ENCODE peak calls at places on chromosomes 11 and 22, in ten cellular contexts. S, X, J, W, L, Q, N, A, M and I are unnamed samples.

GRCh38 chr22:37330200-37331033 is 48.1 kb downstream of the CYTH4 start:
- DNase-seq in Q (peak), N (no peak), X (peak), A (peak), L (peak), J (peak), M (peak), W (no peak), S (no peak), I (no peak)

GRCh38 chr11:4072668-4073285 is 21.8 kb upstream of the RRM1 start:
- DNase-seq in N (no peak), J (peak), S (peak), A (peak), M (peak), Q (peak), W (peak), X (peak), L (peak), I (no peak)

GRCh38 chr22:35023692-35024363 is 42.1 kb upstream of the ISX start:
- DNase-seq in M (peak), J (peak), X (peak), W (no peak), Q (peak), N (peak), S (peak), A (peak), L (peak), I (peak)

GRCh38 chr22:31177420-31178162 is 17.6 kb downstream of the RNF185 start:
- DNase-seq in J (no peak), L (peak), S (peak), X (no peak), A (no peak), M (peak), N (no peak), Q (peak), W (no peak), I (no peak)

GRCh38 chr11:8754241-8754640 is 71.6 kb downstream of the RPL27A start:
- DNase-seq in J (no peak), X (no peak), L (no peak), Q (no peak), N (no peak), W (no peak), A (no peak), S (no peak), M (no peak), I (no peak)

GRCh38 chr11:46674463-46675287 is 25.7 kb downstream of the ARHGAP1 start:
- DNase-seq in N (peak), Q (peak), L (no peak), M (no peak), J (no peak), W (no peak), A (no peak), S (no peak), X (no peak), I (peak)

GRCh38 chr11:19587979-19588378 is 124.7 kb upstream of the NAV2 start:
- DNase-seq in L (no peak), M (no peak), A (no peak), S (no peak), N (no peak), X (no peak), J (no peak), Q (no peak), W (no peak), I (no peak)

GRCh38 chr11:111908639-111909305 is 2.8 kb downstream of the CRYAB start:
- DNase-seq in N (no peak), W (no peak), M (no peak), A (no peak), J (no peak), Q (no peak), S (no peak), L (no peak), X (no peak), I (no peak)

GRCh38 chr11:95322546-95322945 is 91.5 kb upstream of the SESN3 start:
- DNase-seq in N (no peak), L (no peak), Q (no peak), M (no peak), X (no peak), A (no peak), W (no peak), J (no peak), S (no peak), I (no peak)

GRCh38 chr22:39106326-39106725 is 9.3 kb downstream of the APOBEC3H start:
- DNase-seq in W (no peak), Q (no peak), A (no peak), N (no peak), S (no peak), M (no peak), X (no peak), L (no peak), J (no peak), I (no peak)

GRCh38 chr11:75421902-75422247 is 11.1 kb downstream of the KLHL35 start:
- DNase-seq in S (no peak), N (no peak), J (no peak), Q (no peak), W (no peak), L (no peak), M (no peak), A (no peak), X (no peak), I (no peak)

GRCh38 chr11:20000393-20001134 is 159.7 kb downstream of the DBX1 start:
- DNase-seq in L (no peak), Q (no peak), M (no peak), S (no peak), X (no peak), J (no peak), W (no peak), N (peak), A (no peak), I (peak)

GRCh38 chr22:37173709-37174108 is 14.3 kb downstream of the C1QTNF6 start:
- DNase-seq in Q (no peak), S (no peak), M (no peak), A (no peak), L (no peak), W (no peak), N (peak), J (no peak), X (no peak), I (peak)

GRCh38 chr11:72719551-72719950 is 32.7 kb downstream of the ARAP1 start:
- DNase-seq in X (no peak), M (no peak), W (no peak), S (no peak), N (no peak), L (no peak), Q (no peak), J (no peak), A (no peak), I (no peak)

GRCh38 chr11:19546325-19546724 is 166.3 kb upstream of the NAV2 start:
- DNase-seq in J (no peak), W (no peak), S (no peak), X (no peak), M (peak), A (no peak), L (no peak), Q (no peak), N (no peak), I (no peak)

GRCh38 chr22:22593964-22594656 is 35.0 kb upstream of the PRAME start:
- DNase-seq in N (no peak), L (peak), S (no peak), X (no peak), J (no peak), M (peak), W (peak), A (peak), Q (peak), I (peak)

GRCh38 chr22:36486619-36487384 is 5.4 kb upstream of the TXN2 start:
- DNase-seq in Q (peak), M (no peak), S (peak), A (no peak), N (no peak), W (peak), X (no peak), L (peak), J (no peak), I (no peak)

GRCh38 chr11:74033046-74033445 is 24.2 kb upstream of the UCP3 start:
- DNase-seq in N (no peak), L (no peak), M (no peak), W (no peak), S (no peak), A (no peak), Q (no peak), X (no peak), J (no peak), I (no peak)

GRCh38 chr11:134625151-134625550 is 213.1 kb upstream of the B3GAT1 start:
- DNase-seq in L (no peak), N (no peak), Q (no peak), S (no peak), J (no peak), X (no peak), A (no peak), W (no peak), M (no peak), I (no peak)

GRCh38 chr22:33597274-33597985 is 322.8 kb downstream of the LARGE1 start:
- DNase-seq in W (no peak), S (no peak), M (no peak), N (peak), J (no peak), A (no peak), L (no peak), Q (no peak), X (no peak), I (peak)

GRCh38 chr22:21012446-21013407 is 2.2 kb upstream of the P2RX6 start:
- DNase-seq in S (no peak), X (no peak), W (no peak), J (no peak), A (no peak), M (no peak), N (no peak), L (peak), Q (no peak), I (no peak)

GRCh38 chr11:102341844-102342318 is 5.1 kb upstream of the BIRC2 start:
- DNase-seq in S (peak), X (peak), M (peak), W (peak), N (peak), Q (peak), L (peak), J (peak), A (no peak), I (peak)

GRCh38 chr11:112085822-112086421 is 634 bp downstream of the TIMM8B start:
- DNase-seq in S (no peak), J (peak), X (peak), L (peak), Q (no peak), A (peak), N (no peak), M (no peak), W (no peak), I (no peak)

GRCh38 chr11:76788661-76789442 is 5.7 kb downstream of the TSKU start:
- DNase-seq in X (no peak), J (peak), L (no peak), M (peak), N (no peak), S (no peak), Q (no peak), A (no peak), W (no peak), I (no peak)